ENCODE peak calls at places on chromosomes 13 and 19, in eight cellular contexts. C is CD4-positive, alpha-beta T cell; F is astrocyte of the cerebellum; E is germinal center; Z is astrocyte of the hippocampus; N is heart right ventricle; A is HCT116; T is A172. K is an unnamed sample.

GRCh38 chr13:24307211-24308067 is 1.9 kb upstream of the C1QTNF9 start:
- DNase-seq in F (no peak), Z (peak; percentile 14), E (no peak), T (no peak), N (peak; percentile 21), C (no peak), A (no peak), K (no peak)

GRCh38 chr13:114100446-114101320 is 31.7 kb downstream of the RASA3 start:
- DNase-seq in E (no peak), N (peak; percentile 28), F (no peak), T (no peak), Z (no peak), A (no peak), C (no peak), K (no peak)

GRCh38 chr13:20960663-20961309 is 58.2 kb upstream of the XPO4 start:
- DNase-seq in F (no peak), C (no peak), T (no peak), N (no peak), A (no peak), E (no peak), Z (no peak), K (peak; percentile 22)

GRCh38 chr19:47226426-47227346 is 4.3 kb downstream of the BBC3 start:
- DNase-seq in C (peak; percentile 42), T (peak; percentile 86), A (peak; percentile 76), E (no peak), F (no peak), N (peak; percentile 84), Z (peak; percentile 67), K (peak; percentile 60)

GRCh38 chr13:30905932-30906383 is at the start of gene MEDAG:
- DNase-seq in E (no peak), C (no peak), F (peak; percentile 26), A (no peak), T (no peak), Z (peak; percentile 63), N (peak; percentile 79), K (peak; percentile 90)

GRCh38 chr13:102799544-102800144 is 725 bp downstream of the BIVM start:
- DNase-seq in Z (peak; percentile 64), E (peak; percentile 15), T (no peak), F (no peak), A (no peak), C (no peak), N (peak; percentile 53), K (peak; percentile 50)

GRCh38 chr13:93244141-93244917 is 17.7 kb downstream of the GPC6 start:
- DNase-seq in Z (peak; percentile 74), E (no peak), C (no peak), T (peak; percentile 57), F (no peak), N (no peak), A (no peak), K (no peak)

GRCh38 chr19:21151460-21151859 is 9.6 kb downstream of the ZNF431 start:
- DNase-seq in N (no peak), F (no peak), A (no peak), C (no peak), E (no peak), Z (no peak), T (no peak), K (no peak)

GRCh38 chr19:45496349-45496953 is 396 bp downstream of the RTN2 start:
- DNase-seq in E (peak; percentile 36), A (no peak), N (peak; percentile 57), Z (peak; percentile 69), F (no peak), C (no peak), T (no peak), K (peak; percentile 51)

GRCh38 chr13:95349267-95349666 is 48.0 kb upstream of the ABCC4 start:
- DNase-seq in Z (no peak), E (no peak), T (peak; percentile 70), F (no peak), N (no peak), A (no peak), C (no peak), K (peak; percentile 37)

GRCh38 chr13:24271611-24272451 is 37.5 kb upstream of the C1QTNF9 start:
- DNase-seq in T (peak; percentile 30), N (peak; percentile 83), F (peak; percentile 78), A (no peak), C (peak; percentile 60), E (peak; percentile 57), Z (peak; percentile 86), K (peak; percentile 70)

GRCh38 chr13:44365008-44365407 is 8.6 kb upstream of the SERP2 start:
- DNase-seq in E (no peak), T (peak; percentile 64), F (peak; percentile 29), Z (peak; percentile 36), C (no peak), A (peak; percentile 21), N (no peak), K (peak; percentile 91)

GRCh38 chr19:47891923-47892666 is 6.0 kb upstream of the SULT2A1 start:
- DNase-seq in T (no peak), F (no peak), E (no peak), C (no peak), N (no peak), Z (no peak), A (no peak), K (no peak)

GRCh38 chr19:16522559-16523377 is 19.5 kb downstream of the CHERP start:
- DNase-seq in C (no peak), T (no peak), E (no peak), N (no peak), A (no peak), Z (no peak), F (no peak), K (no peak)

GRCh38 chr19:50178859-50179537 is 15.9 kb upstream of the IZUMO2 start:
- DNase-seq in F (no peak), Z (no peak), C (no peak), E (no peak), A (no peak), N (no peak), T (peak; percentile 79), K (no peak)

GRCh38 chr19:12880551-12881171 is 588 bp downstream of the DNASE2 start:
- DNase-seq in E (peak; percentile 33), N (peak; percentile 42), F (no peak), A (no peak), Z (peak; percentile 43), T (no peak), C (no peak), K (peak; percentile 36)

GRCh38 chr19:2974342-2974932 is 2.9 kb upstream of the TLE6 start:
- DNase-seq in Z (no peak), C (no peak), T (no peak), A (no peak), F (no peak), E (no peak), N (peak; percentile 32), K (peak; percentile 40)

GRCh38 chr19:45275370-45275971 is 24.4 kb downstream of the MARK4 start:
- DNase-seq in A (no peak), Z (peak; percentile 59), N (no peak), E (no peak), T (no peak), F (no peak), C (no peak), K (no peak)

GRCh38 chr19:50994129-50994528 is 7.3 kb downstream of the KLK8 start:
- DNase-seq in E (no peak), F (no peak), N (no peak), Z (no peak), T (peak; percentile 33), C (no peak), A (no peak), K (no peak)

GRCh38 chr13:50291611-50292010 is 276.4 kb downstream of the KCNRG start:
- DNase-seq in Z (no peak), N (no peak), T (no peak), F (no peak), C (no peak), A (no peak), E (no peak), K (no peak)

GRCh38 chr13:113947321-113948033 is 26.4 kb downstream of the C13orf46 start:
- DNase-seq in C (no peak), A (peak; percentile 12), N (no peak), E (no peak), F (no peak), T (no peak), Z (peak; percentile 56), K (peak; percentile 42)

GRCh38 chr13:97344250-97345175 is 89.5 kb upstream of the RAP2A start:
- DNase-seq in T (peak; percentile 51), F (peak; percentile 44), A (peak; percentile 49), N (peak; percentile 49), C (peak; percentile 38), Z (peak; percentile 80), E (peak; percentile 12), K (peak; percentile 74)

GRCh38 chr19:44807652-44808462 is 1.0 kb upstream of the BCAM start:
- DNase-seq in Z (peak; percentile 78), E (no peak), F (no peak), N (peak; percentile 29), C (no peak), T (peak; percentile 51), A (peak; percentile 55), K (peak; percentile 50)

GRCh38 chr19:42433503-42434260 is 6.5 kb upstream of the LIPE start:
- DNase-seq in T (no peak), N (peak; percentile 86), F (no peak), A (no peak), E (peak; percentile 51), C (peak; percentile 63), Z (peak; percentile 37), K (peak; percentile 70)

GRCh38 chr19:3154957-3155736 is 19.3 kb downstream of the GNA15 start:
- DNase-seq in A (peak; percentile 16), C (peak; percentile 76), T (peak; percentile 100), N (peak; percentile 68), F (peak; percentile 66), Z (peak; percentile 83), E (peak; percentile 75), K (peak; percentile 100)

GRCh38 chr19:29843180-29844051 is 31.6 kb downstream of the CCNE1 start:
- DNase-seq in T (no peak), N (peak; percentile 29), A (no peak), C (peak; percentile 13), Z (peak; percentile 39), E (no peak), F (no peak), K (no peak)

GRCh38 chr13:37427843-37428494 is 170.6 kb downstream of the POSTN start:
- DNase-seq in N (no peak), T (no peak), E (no peak), F (no peak), C (no peak), A (no peak), Z (no peak), K (peak; percentile 53)

GRCh38 chr19:3112375-3113099 is 18.4 kb downstream of the GNA11 start:
- DNase-seq in Z (no peak), F (no peak), N (peak; percentile 4), E (no peak), A (no peak), T (no peak), C (no peak), K (no peak)

GRCh38 chr13:40973409-40973808 is 45.7 kb downstream of the ELF1 start:
- DNase-seq in Z (no peak), F (no peak), T (no peak), E (no peak), C (no peak), N (no peak), A (no peak), K (no peak)

GRCh38 chr19:9289231-9289884 is 20.3 kb downstream of the ZNF699 start:
- DNase-seq in T (no peak), Z (no peak), A (no peak), E (no peak), F (no peak), N (no peak), C (no peak), K (no peak)

GRCh38 chr13:109256866-109257760 is 529.3 kb downstream of the IRS2 start:
- DNase-seq in A (peak; percentile 78), Z (peak; percentile 95), F (peak; percentile 95), N (no peak), T (peak; percentile 97), E (no peak), C (no peak), K (peak; percentile 45)

GRCh38 chr19:29591670-29592069 is 14.4 kb upstream of the POP4 start:
- DNase-seq in A (no peak), Z (no peak), N (no peak), T (no peak), C (no peak), F (no peak), E (no peak), K (no peak)

GRCh38 chr19:3844596-3844995 is 24.2 kb downstream of the ZFR2 start:
- DNase-seq in T (peak; percentile 71), A (no peak), F (no peak), N (no peak), Z (peak; percentile 42), E (no peak), C (no peak), K (no peak)

GRCh38 chr19:39795001-39795400 is 16.3 kb downstream of the LEUTX start:
- DNase-seq in F (no peak), A (no peak), C (no peak), T (no peak), Z (no peak), E (peak; percentile 16), N (no peak), K (no peak)